ENCODE peak calls at places on chromosomes 1 and 21, in ten cellular contexts. F, G, H, N, X, V, I, U, L and M are unnamed samples.

GRCh38 chr1:236394905-236395779 is 1.1 kb downstream of the EDARADD start:
- DNase-seq in F (no peak), G (no peak), H (peak), N (no peak), X (no peak), V (no peak), I (peak), U (peak), L (peak), M (peak)

GRCh38 chr1:81799939-81800740 is 594 bp upstream of the ADGRL2 start:
- DNase-seq in F (peak), G (no peak), H (peak), N (peak), X (no peak), V (peak), I (peak), U (peak), L (peak), M (peak)

GRCh38 chr1:201250326-201251011 is 32.8 kb upstream of the PKP1 start:
- DNase-seq in F (no peak), G (no peak), H (no peak), N (peak), X (no peak), V (no peak), I (no peak), U (no peak), L (no peak), M (no peak)

GRCh38 chr21:39763282-39763970 is 18.4 kb downstream of the IGSF5 start:
- DNase-seq in F (no peak), G (no peak), H (no peak), N (no peak), X (no peak), V (no peak), I (no peak), U (no peak), L (no peak), M (no peak)

GRCh38 chr1:158058339-158059025 is 65.0 kb downstream of the KIRREL1 start:
- DNase-seq in F (no peak), G (no peak), H (no peak), N (no peak), X (no peak), V (no peak), I (no peak), U (no peak), L (no peak), M (no peak)

GRCh38 chr1:18951818-18952391 is 4.6 kb downstream of the IFFO2 start:
- DNase-seq in F (no peak), G (no peak), H (no peak), N (no peak), X (no peak), V (no peak), I (no peak), U (no peak), L (no peak), M (no peak)

GRCh38 chr1:154714638-154715037 is 106.7 kb upstream of the ADAR start:
- DNase-seq in F (peak), G (no peak), H (peak), N (no peak), X (no peak), V (no peak), I (peak), U (no peak), L (peak), M (peak)

GRCh38 chr1:47738560-47739182 is 258.5 kb downstream of the TRABD2B start:
- DNase-seq in F (no peak), G (no peak), H (peak), N (peak), X (no peak), V (peak), I (peak), U (peak), L (peak), M (peak)

GRCh38 chr1:110192541-110192940 is 17.6 kb upstream of the KCNC4 start:
- DNase-seq in F (no peak), G (no peak), H (no peak), N (no peak), X (no peak), V (no peak), I (no peak), U (no peak), L (no peak), M (no peak)

GRCh38 chr1:77430966-77431735 is 149.3 kb downstream of the AK5 start:
- DNase-seq in F (no peak), G (no peak), H (no peak), N (no peak), X (no peak), V (no peak), I (peak), U (no peak), L (peak), M (no peak)

GRCh38 chr1:119795471-119795870 is 15.8 kb downstream of the REG4 start:
- DNase-seq in F (no peak), G (no peak), H (no peak), N (peak), X (no peak), V (no peak), I (no peak), U (no peak), L (no peak), M (no peak)

GRCh38 chr1:167263784-167264464 is 43.2 kb downstream of the POU2F1 start:
- DNase-seq in F (no peak), G (no peak), H (peak), N (no peak), X (no peak), V (no peak), I (no peak), U (no peak), L (no peak), M (peak)

GRCh38 chr1:156149374-156150106 is 3.8 kb upstream of the SEMA4A start:
- DNase-seq in F (no peak), G (no peak), H (no peak), N (no peak), X (no peak), V (no peak), I (no peak), U (no peak), L (peak), M (no peak)

GRCh38 chr1:106233511-106233910 is 823.0 kb upstream of the PRMT6 start:
- DNase-seq in F (no peak), G (no peak), H (no peak), N (no peak), X (no peak), V (no peak), I (no peak), U (no peak), L (no peak), M (no peak)

GRCh38 chr1:236888126-236888525 is 93.0 kb downstream of the MTR start:
- DNase-seq in F (no peak), G (no peak), H (no peak), N (no peak), X (no peak), V (no peak), I (no peak), U (no peak), L (no peak), M (no peak)

GRCh38 chr1:205994342-205994741 is 8.9 kb downstream of the RAB7B start:
- DNase-seq in F (no peak), G (peak), H (no peak), N (no peak), X (peak), V (no peak), I (no peak), U (no peak), L (no peak), M (no peak)

GRCh38 chr1:117959364-117959763 is 29.8 kb downstream of the WDR3 start:
- DNase-seq in F (no peak), G (no peak), H (no peak), N (no peak), X (no peak), V (no peak), I (no peak), U (no peak), L (no peak), M (no peak)

GRCh38 chr1:192430644-192431043 is 113.9 kb downstream of the RGS21 start:
- DNase-seq in F (no peak), G (no peak), H (no peak), N (no peak), X (no peak), V (no peak), I (no peak), U (no peak), L (no peak), M (no peak)

GRCh38 chr1:19815801-19816736 is 986 bp upstream of the RNF186 start:
- DNase-seq in F (no peak), G (no peak), H (no peak), N (peak), X (no peak), V (no peak), I (no peak), U (no peak), L (no peak), M (no peak)

GRCh38 chr1:83998205-83998598 is 730 bp downstream of the TTLL7 start:
- DNase-seq in F (no peak), G (no peak), H (no peak), N (no peak), X (no peak), V (peak), I (no peak), U (no peak), L (no peak), M (no peak)

GRCh38 chr1:87720561-87720960 is 391.9 kb downstream of the LMO4 start:
- DNase-seq in F (no peak), G (no peak), H (no peak), N (no peak), X (no peak), V (no peak), I (no peak), U (no peak), L (no peak), M (no peak)

GRCh38 chr1:94160811-94161210 is 39.9 kb upstream of the ABCA4 start:
- DNase-seq in F (peak), G (no peak), H (no peak), N (no peak), X (no peak), V (no peak), I (peak), U (peak), L (peak), M (peak)

GRCh38 chr1:230104395-230105244 is 37.6 kb downstream of the GALNT2 start:
- DNase-seq in F (peak), G (peak), H (peak), N (peak), X (peak), V (peak), I (peak), U (peak), L (peak), M (peak)

GRCh38 chr21:31283025-31283424 is 61.0 kb downstream of the TIAM1 start:
- DNase-seq in F (no peak), G (no peak), H (no peak), N (no peak), X (no peak), V (no peak), I (no peak), U (no peak), L (no peak), M (no peak)

GRCh38 chr1:4095466-4095865 is 195.4 kb upstream of the C1orf174 start:
- DNase-seq in F (no peak), G (no peak), H (no peak), N (no peak), X (no peak), V (no peak), I (no peak), U (no peak), L (no peak), M (no peak)

GRCh38 chr1:184210048-184210447 is 158.5 kb downstream of the TSEN15 start:
- DNase-seq in F (no peak), G (no peak), H (no peak), N (no peak), X (no peak), V (no peak), I (peak), U (peak), L (no peak), M (no peak)

GRCh38 chr1:153985341-153985912 is 712 bp downstream of the RAB13 start:
- DNase-seq in F (peak), G (no peak), H (peak), N (no peak), X (peak), V (peak), I (peak), U (peak), L (peak), M (peak)

GRCh38 chr1:233368106-233368783 is 40.7 kb downstream of the MAP3K21 start:
- DNase-seq in F (no peak), G (no peak), H (peak), N (no peak), X (no peak), V (no peak), I (peak), U (peak), L (no peak), M (peak)

GRCh38 chr1:167689569-167689925 is 32.2 kb upstream of the MPZL1 start:
- DNase-seq in F (no peak), G (no peak), H (no peak), N (no peak), X (no peak), V (no peak), I (no peak), U (no peak), L (peak), M (peak)

GRCh38 chr1:2132222-2133038 is 62.1 kb downstream of the FAAP20 start:
- DNase-seq in F (peak), G (no peak), H (peak), N (peak), X (peak), V (no peak), I (peak), U (peak), L (peak), M (peak)

GRCh38 chr1:185368913-185369491 is 52.0 kb upstream of the IVNS1ABP start:
- DNase-seq in F (no peak), G (no peak), H (no peak), N (no peak), X (no peak), V (no peak), I (no peak), U (no peak), L (no peak), M (no peak)

GRCh38 chr1:198977909-198978308 is 339.1 kb downstream of the PTPRC start:
- DNase-seq in F (no peak), G (no peak), H (no peak), N (no peak), X (no peak), V (no peak), I (no peak), U (no peak), L (no peak), M (no peak)

GRCh38 chr1:15324867-15325335 is 77.9 kb downstream of the FHAD1 start:
- DNase-seq in F (no peak), G (no peak), H (no peak), N (no peak), X (no peak), V (no peak), I (no peak), U (no peak), L (no peak), M (no peak)

GRCh38 chr1:155085504-155086181 is 7.0 kb downstream of the EFNA3 start:
- DNase-seq in F (peak), G (no peak), H (peak), N (no peak), X (peak), V (peak), I (peak), U (peak), L (peak), M (peak)

GRCh38 chr1:1182491-1183220 is 9.0 kb downstream of the TTLL10 start:
- DNase-seq in F (no peak), G (no peak), H (no peak), N (no peak), X (no peak), V (no peak), I (no peak), U (no peak), L (no peak), M (no peak)

GRCh38 chr1:70459502-70460225 is 48.6 kb downstream of the CTH start:
- DNase-seq in F (no peak), G (no peak), H (no peak), N (no peak), X (no peak), V (no peak), I (peak), U (no peak), L (peak), M (peak)

GRCh38 chr1:38454236-38454635 is 405.3 kb downstream of the RRAGC start:
- DNase-seq in F (no peak), G (no peak), H (no peak), N (no peak), X (no peak), V (no peak), I (no peak), U (no peak), L (peak), M (peak)

GRCh38 chr1:217137210-217137871 is 414.1 kb upstream of the ESRRG start:
- DNase-seq in F (no peak), G (no peak), H (no peak), N (no peak), X (no peak), V (no peak), I (peak), U (no peak), L (peak), M (no peak)